ENCODE peak calls at places on chromosome 5, in seven cellular contexts. N is body of pancreas, W is mesothelial cell of epicardium, K is B cell, J is heart left ventricle, L is right atrium auricular region, Q is neural crest cell. A is an unnamed sample.

GRCh38 chr5:173704615-173705511 is 88.4 kb upstream of the BOD1 start:
- DNase-seq in N (no peak), W (no peak), K (no peak), J (no peak), L (no peak), Q (no peak), A (no peak)

GRCh38 chr5:172005708-172006377 is 595 bp downstream of the FBXW11 start:
- DNase-seq in N (peak; percentile 38), W (peak; percentile 58), K (peak; percentile 9), J (peak; percentile 28), L (no peak), Q (peak; percentile 33), A (no peak)

GRCh38 chr5:159392881-159393280 is 62.6 kb upstream of the IL12B start:
- DNase-seq in N (no peak), W (no peak), K (no peak), J (no peak), L (no peak), Q (no peak), A (no peak)

GRCh38 chr5:37615184-37615583 is 224.7 kb downstream of the GDNF start:
- DNase-seq in N (no peak), W (no peak), K (no peak), J (no peak), L (no peak), Q (no peak), A (no peak)

GRCh38 chr5:139696167-139696893 is 48.2 kb downstream of the CXXC5 start:
- DNase-seq in N (peak; percentile 65), W (no peak), K (no peak), J (no peak), L (no peak), Q (no peak), A (no peak)

GRCh38 chr5:67244345-67244793 is 47.8 kb upstream of the CD180 start:
- DNase-seq in N (peak; percentile 36), W (no peak), K (no peak), J (no peak), L (no peak), Q (no peak), A (no peak)

GRCh38 chr5:109848130-109848529 is 158.4 kb downstream of the MAN2A1 start:
- DNase-seq in N (peak; percentile 48), W (no peak), K (no peak), J (no peak), L (no peak), Q (no peak), A (no peak)

GRCh38 chr5:178538624-178539344 is 51.4 kb downstream of the COL23A1 start:
- DNase-seq in N (no peak), W (no peak), K (no peak), J (no peak), L (no peak), Q (no peak), A (no peak)

GRCh38 chr5:39187873-39188731 is 31.3 kb downstream of the FYB1 start:
- DNase-seq in N (no peak), W (no peak), K (no peak), J (no peak), L (no peak), Q (no peak), A (no peak)

GRCh38 chr5:141876628-141877477 is 1.4 kb downstream of the PCDH1 start:
- DNase-seq in N (peak; percentile 54), W (no peak), K (peak; percentile 37), J (no peak), L (no peak), Q (no peak), A (no peak)

GRCh38 chr5:16616536-16617271 is at the start of gene RETREG1:
- DNase-seq in N (peak; percentile 82), W (peak; percentile 80), K (peak; percentile 90), J (peak; percentile 80), L (no peak), Q (peak; percentile 39), A (peak; percentile 51)

GRCh38 chr5:132272341-132273210 is 15.1 kb downstream of the PDLIM4 start:
- DNase-seq in N (peak; percentile 70), W (peak; percentile 88), K (peak; percentile 75), J (no peak), L (no peak), Q (peak; percentile 88), A (peak; percentile 70)

GRCh38 chr5:94240616-94241287 is 377.7 kb downstream of the KIAA0825 start:
- DNase-seq in N (peak; percentile 8), W (no peak), K (no peak), J (peak; percentile 31), L (no peak), Q (no peak), A (no peak)

GRCh38 chr5:73596705-73597328 is 29.2 kb upstream of the ARHGEF28 start:
- DNase-seq in N (peak; percentile 47), W (no peak), K (no peak), J (no peak), L (no peak), Q (peak; percentile 40), A (no peak)

GRCh38 chr5:180832638-180833068 is 28.4 kb downstream of the ZFP62 start:
- DNase-seq in N (no peak), W (no peak), K (peak; percentile 53), J (no peak), L (no peak), Q (no peak), A (peak; percentile 55)

GRCh38 chr5:60463179-60463868 is 236.6 kb downstream of the DEPDC1B start:
- DNase-seq in N (no peak), W (no peak), K (no peak), J (peak; percentile 25), L (no peak), Q (no peak), A (no peak)

GRCh38 chr5:180718810-180719453 is 20.9 kb downstream of the OR2Y1 start:
- DNase-seq in N (peak; percentile 13), W (no peak), K (no peak), J (no peak), L (no peak), Q (peak; percentile 49), A (peak; percentile 37)

GRCh38 chr5:72427488-72428437 is 79.4 kb downstream of the ZNF366 start:
- DNase-seq in N (no peak), W (peak; percentile 43), K (no peak), J (peak; percentile 39), L (no peak), Q (no peak), A (no peak)

GRCh38 chr5:140240987-140241706 is 61.8 kb downstream of the PFDN1 start:
- DNase-seq in N (peak; percentile 93), W (peak; percentile 78), K (no peak), J (peak; percentile 97), L (peak; percentile 93), Q (peak; percentile 33), A (no peak)

GRCh38 chr5:159052282-159053011 is 47.3 kb downstream of the EBF1 start:
- DNase-seq in N (no peak), W (no peak), K (no peak), J (no peak), L (no peak), Q (no peak), A (no peak)

GRCh38 chr5:42108468-42108867 is 183.4 kb downstream of the FBXO4 start:
- DNase-seq in N (no peak), W (no peak), K (no peak), J (no peak), L (no peak), Q (no peak), A (no peak)

GRCh38 chr5:1332461-1333001 is 12.4 kb downstream of the CLPTM1L start:
- DNase-seq in N (no peak), W (no peak), K (no peak), J (no peak), L (no peak), Q (no peak), A (no peak)

GRCh38 chr5:138077064-138077696 is 6.7 kb upstream of the WNT8A start:
- DNase-seq in N (peak; percentile 80), W (peak; percentile 73), K (peak; percentile 62), J (peak; percentile 63), L (no peak), Q (peak; percentile 68), A (peak; percentile 63)

GRCh38 chr5:1985781-1986180 is 103.1 kb upstream of the IRX4 start:
- DNase-seq in N (no peak), W (no peak), K (no peak), J (no peak), L (no peak), Q (no peak), A (no peak)

GRCh38 chr5:68554566-68555279 is 339.2 kb downstream of the PIK3R1 start:
- DNase-seq in N (peak; percentile 31), W (no peak), K (no peak), J (no peak), L (no peak), Q (no peak), A (no peak)

DNA sequence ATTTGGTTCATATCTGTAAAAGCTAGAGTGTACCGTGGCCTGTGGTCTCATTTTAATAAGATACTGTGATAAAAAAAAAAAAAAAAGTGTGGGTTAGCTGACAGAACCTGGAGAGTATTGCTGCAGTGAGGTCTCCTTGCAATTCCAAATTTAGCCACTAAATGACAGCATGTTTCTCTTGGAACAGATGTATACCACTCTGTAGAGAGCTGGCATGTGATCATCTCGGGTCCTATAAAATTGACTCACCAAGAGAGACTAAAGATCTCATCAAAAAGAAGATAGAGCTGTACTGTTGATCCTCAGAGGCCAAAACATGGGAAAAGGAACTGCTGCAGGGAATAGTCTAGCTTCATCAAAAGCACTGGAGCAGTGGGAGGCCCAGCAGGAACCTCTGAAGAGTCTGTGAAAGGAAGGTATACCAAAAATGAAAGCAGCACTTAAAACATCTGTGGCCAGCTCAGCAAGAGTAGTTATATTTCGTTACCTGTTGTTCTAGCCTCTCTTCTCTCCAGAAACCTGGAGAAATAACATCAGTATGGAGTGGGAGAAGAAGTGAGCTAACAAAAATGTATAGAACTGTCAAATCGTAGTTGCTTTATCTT is 826.8 kb downstream of the EFNA5 start:
- DNase-seq in N (no peak), W (no peak), K (no peak), J (no peak), L (no peak), Q (no peak), A (no peak)
- TF ChIP-seq CTCF in N (no peak), W (no peak), K (no peak), J (no peak), L (no peak), Q (peak; percentile 32), A (no peak)

GRCh38 chr5:167964529-167964928 is 326.9 kb upstream of the WWC1 start:
- DNase-seq in N (no peak), W (no peak), K (no peak), J (no peak), L (no peak), Q (no peak), A (no peak)
- TF ChIP-seq CTCF in N (no peak), W (no peak), K (no peak), J (no peak), L (no peak), Q (peak; percentile 37), A (no peak)

GRCh38 chr5:10140195-10140973 is 109.3 kb downstream of the ATPSCKMT start:
- DNase-seq in N (no peak), W (no peak), K (no peak), J (no peak), L (no peak), Q (no peak), A (no peak)
- TF ChIP-seq CTCF in N (no peak), W (no peak), K (no peak), J (no peak), L (no peak), Q (no peak), A (peak; percentile 10)

GRCh38 chr5:108619815-108620214 is 127.9 kb upstream of the FER start:
- DNase-seq in N (no peak), W (no peak), K (no peak), J (no peak), L (no peak), Q (no peak), A (no peak)

GRCh38 chr5:108620516-108620915 is 127.2 kb upstream of the FER start:
- DNase-seq in N (no peak), W (no peak), K (no peak), J (no peak), L (no peak), Q (no peak), A (no peak)

GRCh38 chr5:108617467-108618435 is 129.9 kb upstream of the FER start:
- DNase-seq in N (no peak), W (no peak), K (no peak), J (no peak), L (no peak), Q (no peak), A (no peak)

GRCh38 chr5:108615216-108615615 is 132.5 kb upstream of the FER start:
- DNase-seq in N (no peak), W (no peak), K (no peak), J (no peak), L (no peak), Q (no peak), A (no peak)
- TF ChIP-seq CTCF in N (no peak), W (no peak), K (no peak), J (no peak), L (no peak), Q (no peak), A (no peak)